ENCODE peak calls at places on chromosomes 12 and 14, in nine cellular contexts. N is T-helper 2 cell; U is HS-5; E is AG10803; L is NCI-H446 treated with DMSO at 0.1 percent for 48 hours; F is CD4-positive, CD25-positive, alpha-beta regulatory T cell; X is midbrain; W is D341Med; V is left colon. Z is an unnamed sample.

GRCh38 chr12:85516667-85517325 is 236.8 kb downstream of the ALX1 start:
- DNase-seq in E (no peak), W (no peak), F (no peak), U (no peak), L (no peak), X (no peak), V (no peak), N (no peak), Z (no peak)

GRCh38 chr12:77734489-77734888 is 96.2 kb upstream of the NAV3 start:
- DNase-seq in U (no peak), V (no peak), W (no peak), N (no peak), X (no peak), L (no peak), E (peak), F (no peak), Z (peak)

GRCh38 chr12:3901116-3901515 is 27.9 kb upstream of the PARP11 start:
- DNase-seq in X (no peak), N (no peak), F (no peak), V (no peak), U (no peak), E (no peak), L (no peak), W (no peak), Z (no peak)

GRCh38 chr12:96752211-96752610 is 154.8 kb upstream of the NEDD1 start:
- DNase-seq in F (no peak), L (no peak), E (no peak), N (no peak), W (no peak), V (no peak), X (no peak), U (no peak), Z (no peak)

GRCh38 chr14:61419201-61419600 is 97.8 kb downstream of the PRKCH start:
- DNase-seq in U (no peak), L (no peak), W (no peak), E (no peak), F (no peak), X (no peak), N (no peak), V (no peak), Z (no peak)

GRCh38 chr14:77284066-77284855 is 13.3 kb upstream of the NGB start:
- DNase-seq in E (no peak), W (no peak), L (peak), N (no peak), V (no peak), U (no peak), X (no peak), F (no peak), Z (no peak)

GRCh38 chr12:105409881-105410471 is 79.5 kb downstream of the C12orf75 start:
- DNase-seq in W (peak), V (peak), X (no peak), N (no peak), E (peak), L (no peak), U (no peak), F (no peak), Z (peak)

GRCh38 chr14:104970231-104971068 is 7.7 kb downstream of the AHNAK2 start:
- DNase-seq in E (peak), V (peak), U (peak), N (no peak), F (no peak), W (no peak), X (no peak), L (peak), Z (peak)

GRCh38 chr12:34163443-34163842 is 141.1 kb downstream of the ALG10 start:
- DNase-seq in F (no peak), N (no peak), U (no peak), W (no peak), X (no peak), V (no peak), E (no peak), L (no peak), Z (no peak)

GRCh38 chr14:61973981-61974380 is 211.8 kb downstream of the SNAPC1 start:
- DNase-seq in X (no peak), V (no peak), N (no peak), L (no peak), E (peak), F (no peak), W (no peak), U (no peak), Z (peak)

GRCh38 chr12:75657866-75658265 is 146.5 kb upstream of the KRR1 start:
- DNase-seq in U (no peak), L (no peak), V (no peak), X (no peak), W (no peak), N (no peak), F (no peak), E (no peak), Z (no peak)

GRCh38 chr12:113086249-113087164 is 30.0 kb downstream of the DTX1 start:
- DNase-seq in N (peak), F (no peak), L (no peak), E (no peak), V (peak), X (no peak), U (no peak), W (no peak), Z (no peak)

GRCh38 chr14:102155150-102155549 is 15.5 kb downstream of the WDR20 start:
- DNase-seq in E (no peak), X (no peak), F (no peak), N (no peak), W (peak), V (no peak), L (no peak), U (no peak), Z (no peak)

GRCh38 chr12:20576528-20576927 is 118.6 kb upstream of the SLCO1C1 start:
- DNase-seq in U (no peak), L (no peak), N (no peak), W (no peak), X (no peak), F (no peak), V (no peak), E (no peak), Z (no peak)

GRCh38 chr12:114414031-114414865 is 8.3 kb upstream of the TBX5 start:
- DNase-seq in F (no peak), V (no peak), U (no peak), L (no peak), E (no peak), X (no peak), W (no peak), N (no peak), Z (peak)